ENCODE peak calls at places on chromosomes 13 and 19, in seven cellular contexts. M, J, U, E, G, I and D are unnamed samples.

GRCh38 chr13:67466569-67466968 is 236.4 kb upstream of the PCDH9 start:
- DNase-seq in M (no peak), J (no peak), U (no peak), E (no peak), G (no peak), I (no peak), D (no peak)

GRCh38 chr13:79231887-79232286 is 174.2 kb downstream of the RBM26 start:
- DNase-seq in M (no peak), J (no peak), U (no peak), E (no peak), G (no peak), I (no peak), D (peak)

GRCh38 chr19:15995536-15995935 is 46.7 kb downstream of the OR10H4 start:
- DNase-seq in M (no peak), J (no peak), U (no peak), E (no peak), G (no peak), I (no peak), D (no peak)

GRCh38 chr13:102707465-102707864 is 12.6 kb upstream of the METTL21C start:
- DNase-seq in M (no peak), J (no peak), U (peak), E (no peak), G (no peak), I (no peak), D (peak)

GRCh38 chr19:50728084-50728737 is 5.0 kb downstream of the CLEC11A start:
- DNase-seq in M (peak), J (peak), U (peak), E (peak), G (peak), I (peak), D (no peak)

GRCh38 chr19:2731181-2732117 is 8.4 kb downstream of the SLC39A3 start:
- DNase-seq in M (peak), J (no peak), U (no peak), E (no peak), G (no peak), I (no peak), D (no peak)

GRCh38 chr19:23286477-23286876 is 36.3 kb upstream of the ZNF724 start:
- DNase-seq in M (peak), J (no peak), U (no peak), E (no peak), G (no peak), I (no peak), D (no peak)

GRCh38 chr13:109844396-109844795 is 58.0 kb upstream of the IRS2 start:
- DNase-seq in M (no peak), J (no peak), U (peak), E (no peak), G (no peak), I (no peak), D (peak)

GRCh38 chr19:2487090-2487489 is 11.2 kb downstream of the GADD45B start:
- DNase-seq in M (no peak), J (no peak), U (no peak), E (no peak), G (no peak), I (no peak), D (no peak)

GRCh38 chr19:47863514-47863936 is 4.5 kb downstream of the TPRX2 start:
- DNase-seq in M (peak), J (peak), U (peak), E (peak), G (peak), I (peak), D (peak)

GRCh38 chr13:94546071-94546839 is 49.7 kb downstream of the TGDS start:
- DNase-seq in M (no peak), J (no peak), U (no peak), E (no peak), G (no peak), I (no peak), D (no peak)

GRCh38 chr19:45575216-45575615 is 9.4 kb downstream of the OPA3 start:
- DNase-seq in M (no peak), J (no peak), U (no peak), E (no peak), G (no peak), I (no peak), D (no peak)

GRCh38 chr19:23203841-23204344 is 46.3 kb downstream of the ZNF724 start:
- DNase-seq in M (no peak), J (no peak), U (no peak), E (peak), G (no peak), I (peak), D (no peak)

GRCh38 chr13:76663941-76664340 is 222.3 kb downstream of the KCTD12 start:
- DNase-seq in M (peak), J (no peak), U (peak), E (no peak), G (no peak), I (no peak), D (no peak)

GRCh38 chr19:16373539-16373938 is 48.9 kb downstream of the KLF2 start:
- DNase-seq in M (no peak), J (no peak), U (peak), E (peak), G (no peak), I (peak), D (no peak)

GRCh38 chr19:19403373-19403901 is 2.0 kb upstream of the GATAD2A start:
- DNase-seq in M (peak), J (no peak), U (peak), E (no peak), G (no peak), I (no peak), D (peak)

GRCh38 chr13:79973533-79973963 is 367.4 kb downstream of the SPRY2 start:
- DNase-seq in M (peak), J (no peak), U (no peak), E (no peak), G (no peak), I (peak), D (no peak)

GRCh38 chr13:50518791-50519201 is 324.7 kb downstream of the DLEU7 start:
- DNase-seq in M (no peak), J (no peak), U (peak), E (no peak), G (no peak), I (no peak), D (no peak)

GRCh38 chr13:101698400-101698799 is 245.9 kb downstream of the ITGBL1 start:
- DNase-seq in M (no peak), J (no peak), U (peak), E (no peak), G (no peak), I (no peak), D (peak)

GRCh38 chr13:45928843-45929242 is 77.3 kb upstream of the SIAH3 start:
- DNase-seq in M (no peak), J (no peak), U (no peak), E (no peak), G (no peak), I (no peak), D (peak)

GRCh38 chr13:73547239-73547638 is 488.4 kb downstream of the KLF5 start:
- DNase-seq in M (no peak), J (no peak), U (no peak), E (no peak), G (no peak), I (no peak), D (peak)

GRCh38 chr19:2070436-2070827 is 19.4 kb upstream of the MKNK2 start:
- DNase-seq in M (no peak), J (no peak), U (no peak), E (no peak), G (no peak), I (no peak), D (no peak)

GRCh38 chr13:51564671-51565070 is 19.6 kb upstream of the WDFY2 start:
- DNase-seq in M (no peak), J (no peak), U (no peak), E (no peak), G (no peak), I (no peak), D (no peak)

GRCh38 chr13:111153977-111154332 is 38.8 kb downstream of the ARHGEF7 start:
- DNase-seq in M (no peak), J (peak), U (no peak), E (no peak), G (no peak), I (peak), D (peak)

GRCh38 chr13:112447761-112448603 is 71.8 kb downstream of the SPACA7 start:
- DNase-seq in M (no peak), J (no peak), U (no peak), E (peak), G (no peak), I (no peak), D (no peak)

GRCh38 chr13:69291292-69291906 is 816.2 kb upstream of the ATXN8OS start:
- DNase-seq in M (peak), J (no peak), U (no peak), E (no peak), G (no peak), I (no peak), D (no peak)
- H3K4me3 ChIP-seq in M (no peak), J (no peak), U (no peak), E (no peak), G (no peak), I (no peak), D (no peak)

DNA sequence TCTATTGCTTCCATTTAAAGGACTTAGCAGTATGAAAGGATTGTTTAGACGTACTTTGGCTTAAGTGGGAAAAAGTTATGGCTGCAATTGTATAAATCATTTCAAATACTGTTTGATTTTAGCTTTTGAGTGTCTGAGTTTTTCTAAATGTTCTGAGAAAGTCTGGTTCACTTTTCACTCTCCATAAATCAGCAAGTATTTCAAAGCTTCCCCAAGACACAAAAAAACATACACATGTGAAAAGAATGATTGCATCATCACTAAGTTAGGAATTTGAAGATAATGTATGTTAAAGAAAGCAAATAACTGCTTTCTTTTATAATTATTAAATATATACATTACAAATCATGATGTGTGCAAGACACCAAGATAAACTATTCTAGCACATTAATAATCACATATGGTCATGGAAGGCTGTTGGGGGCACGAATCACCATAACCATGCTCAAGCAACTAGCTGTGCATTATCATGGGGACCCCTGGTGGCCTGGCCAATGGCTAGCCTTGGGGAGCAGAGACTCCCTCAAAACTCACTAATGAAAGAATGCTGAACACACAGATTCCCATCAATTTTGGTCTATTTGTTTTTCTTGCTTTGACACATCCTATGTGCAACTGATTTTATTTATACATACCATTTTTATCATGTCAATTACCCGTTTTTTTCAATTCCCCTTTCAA is 111.1 kb downstream of the MIPEP start:
- DNase-seq in M (no peak), J (no peak), U (peak), E (no peak), G (no peak), I (no peak), D (no peak)
- TF ChIP-seq CTCF in M (no peak), J (no peak), U (peak), E (no peak), G (no peak), I (peak), D (peak)

DNA sequence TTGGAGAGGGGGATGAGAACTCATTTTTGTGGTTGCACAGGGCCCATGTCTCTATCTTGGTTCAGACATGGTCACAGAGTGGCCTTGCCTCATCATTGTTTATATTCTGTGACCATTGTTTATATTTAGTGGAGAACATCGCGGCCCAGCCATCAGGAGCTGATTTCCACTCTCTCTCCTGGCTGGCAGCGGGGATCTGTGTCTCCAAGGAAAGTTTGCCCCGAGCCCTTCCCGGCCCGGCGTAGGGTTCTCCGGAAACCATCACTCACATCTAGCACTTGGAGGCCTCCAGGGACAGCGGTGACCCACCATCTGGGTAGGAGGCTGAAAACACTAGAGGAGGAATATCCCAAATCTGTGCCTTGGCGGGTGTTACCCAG is 822 bp upstream of the ZNF358 start:
- DNase-seq in M (no peak), J (no peak), U (peak), E (no peak), G (no peak), I (no peak), D (no peak)
- H3K4me3 ChIP-seq in M (no peak), J (peak), U (peak), E (no peak), G (no peak), I (peak), D (no peak)

GRCh38 chr19:55809381-55810058 is 22.3 kb downstream of the NLRP11 start:
- DNase-seq in M (peak), J (peak), U (peak), E (peak), G (no peak), I (peak), D (peak)
- TF ChIP-seq CTCF in M (peak), J (peak), U (peak), E (no peak), G (no peak), I (peak), D (no peak)

GRCh38 chr19:13277104-13277809 is 127.0 kb downstream of the IER2 start:
- DNase-seq in M (peak), J (peak), U (peak), E (no peak), G (no peak), I (peak), D (peak)
- H3K4me3 ChIP-seq in M (no peak), J (no peak), U (no peak), E (no peak), G (no peak), I (no peak), D (no peak)

GRCh38 chr19:932647-933552 is 7.1 kb downstream of the ARID3A start:
- DNase-seq in M (peak), J (peak), U (peak), E (peak), G (peak), I (peak), D (no peak)
- TF ChIP-seq CTCF in M (no peak), J (no peak), U (peak), E (no peak), G (no peak), I (no peak), D (no peak)

DNA sequence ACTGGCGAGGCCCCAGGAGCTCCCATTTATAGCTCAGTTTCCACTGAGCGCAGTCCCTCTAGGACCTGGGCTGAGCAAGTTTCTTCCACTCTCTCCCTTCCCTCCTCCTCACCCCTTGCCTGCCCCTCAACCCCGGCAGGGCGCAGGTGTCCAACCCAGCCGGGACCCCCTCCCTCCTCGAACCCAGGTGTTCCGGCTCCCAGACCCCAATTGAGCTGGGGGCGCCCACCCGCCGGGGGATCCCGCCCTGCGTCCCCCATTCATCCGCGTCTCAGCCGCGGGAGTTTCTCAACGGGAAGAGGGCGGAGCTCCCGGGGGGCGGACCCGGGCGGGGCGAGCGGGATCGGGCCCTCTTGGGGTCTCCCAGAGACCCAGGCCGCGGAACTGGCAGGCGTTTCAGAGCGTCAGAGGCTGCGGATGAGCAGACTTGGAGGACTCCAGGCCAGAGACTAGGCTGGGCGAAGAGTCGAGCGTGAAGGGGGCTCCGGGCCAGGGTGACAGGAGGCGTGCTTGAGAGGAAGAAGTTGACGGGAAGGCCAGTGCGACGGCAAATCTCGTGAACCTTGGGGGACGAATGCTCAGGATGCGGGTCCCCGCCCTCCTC is at the start of gene KIRREL2:
- DNase-seq in M (no peak), J (no peak), U (no peak), E (peak), G (no peak), I (no peak), D (no peak)
- H3K4me3 ChIP-seq in M (no peak), J (peak), U (peak), E (peak), G (peak), I (peak), D (peak)

GRCh38 chr19:42269518-42270345 is 680 bp downstream of the CIC start:
- DNase-seq in M (no peak), J (no peak), U (no peak), E (peak), G (no peak), I (no peak), D (no peak)

GRCh38 chr19:42268704-42269517 is at the start of gene CIC:
- DNase-seq in M (peak), J (peak), U (peak), E (peak), G (peak), I (peak), D (peak)

GRCh38 chr19:42270346-42271044 is 1.4 kb downstream of the CIC start:
- DNase-seq in M (peak), J (peak), U (no peak), E (peak), G (no peak), I (no peak), D (peak)

GRCh38 chr19:42267644-42268141 is 1.4 kb upstream of the CIC start:
- DNase-seq in M (no peak), J (no peak), U (no peak), E (no peak), G (no peak), I (no peak), D (no peak)

GRCh38 chr19:42268142-42268703 is 829 bp upstream of the CIC start:
- DNase-seq in M (peak), J (peak), U (peak), E (peak), G (peak), I (peak), D (peak)
- TF ChIP-seq CTCF in M (no peak), J (no peak), U (peak), E (no peak), G (peak), I (no peak), D (no peak)

DNA sequence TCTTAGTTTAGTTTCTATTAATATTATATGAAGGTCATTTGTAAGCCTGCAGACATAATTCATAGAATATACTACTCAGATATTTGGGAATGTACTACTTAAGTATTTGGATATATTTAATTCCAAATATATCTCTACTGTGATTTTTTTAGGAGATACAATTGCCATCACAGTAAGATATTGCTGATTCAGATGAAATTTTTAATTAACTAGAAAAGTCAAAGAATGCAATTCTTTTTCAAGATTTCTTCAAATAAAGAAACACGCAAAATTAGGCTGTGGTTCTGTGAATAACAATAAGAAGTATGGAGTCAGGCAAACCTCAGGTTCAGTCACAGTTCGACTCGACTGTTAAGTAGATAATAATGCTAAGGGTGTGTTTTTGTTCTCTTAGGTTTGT is 550.4 kb upstream of the GPC6 start:
- DNase-seq in M (no peak), J (no peak), U (no peak), E (no peak), G (no peak), I (no peak), D (no peak)
- H3K4me3 ChIP-seq in M (no peak), J (no peak), U (no peak), E (no peak), G (no peak), I (peak), D (no peak)